ENCODE peak calls at places on chromosomes 16 and 17, in seven cellular contexts. B is heart right ventricle, T is H9, J is neural progenitor cell, X is left ventricle myocardium inferior, C is ovary, U is Panc1. N is an unnamed sample. For H3K9me3, the result is how much of the 10 kb centered on the place peaks cover.

GRCh38 chr16:1310832-1311200 is 1.4 kb downstream of the UBE2I start:
- DNase-seq in U (no peak), X (no peak), C (no peak), J (peak), T (no peak), B (no peak), N (peak)

GRCh38 chr16:1054660-1055556 is 17.6 kb upstream of the SSTR5 start:
- DNase-seq in X (peak), T (peak), U (no peak), B (peak), C (peak), J (peak), N (peak)

GRCh38 chr16:3022208-3022696 is 1.5 kb downstream of the HCFC1R1 start:
- DNase-seq in T (peak), C (peak), B (peak), X (peak), J (peak), U (peak), N (peak)

GRCh38 chr16:51151435-51151950 is 423 bp upstream of the SALL1 start:
- DNase-seq in J (peak), T (peak), B (peak), U (no peak), C (peak), X (no peak), N (peak)

GRCh38 chr16:81366316-81366932 is 51.7 kb downstream of the GAN start:
- DNase-seq in X (no peak), U (peak), T (no peak), J (peak), C (no peak), B (no peak), N (no peak)

GRCh38 chr16:55568151-55568693 is 1.7 kb downstream of the CAPNS2 start:
- DNase-seq in X (no peak), T (no peak), C (no peak), J (no peak), B (no peak), U (no peak), N (no peak)

GRCh38 chr17:81295678-81296381 is 723 bp upstream of the SLC38A10 start:
- DNase-seq in X (no peak), C (no peak), B (no peak), U (no peak), J (peak), T (peak), N (peak)

GRCh38 chr16:83744521-83744981 is 63.2 kb upstream of the HSBP1 start:
- DNase-seq in U (no peak), B (no peak), J (no peak), T (peak), X (peak), C (no peak), N (peak)

GRCh38 chr17:57876023-57876865 is 26.4 kb upstream of the MRPS23 start:
- DNase-seq in B (no peak), U (no peak), T (peak), X (no peak), C (no peak), J (no peak), N (no peak)

GRCh38 chr17:29133146-29133713 is 47.0 kb downstream of the MYO18A start:
- DNase-seq in X (peak), C (no peak), J (no peak), U (no peak), T (peak), B (peak), N (no peak)

GRCh38 chr16:81673432-81673831 is 105.7 kb upstream of the PLCG2 start:
- DNase-seq in X (no peak), C (no peak), J (no peak), B (no peak), T (no peak), U (no peak), N (peak)

GRCh38 chr16:7013990-7014389 is 318.7 kb upstream of the RBFOX1 start:
- DNase-seq in U (no peak), J (peak), T (no peak), C (no peak), B (no peak), X (no peak), N (no peak)

GRCh38 chr16:9248162-9248561 is 156.7 kb downstream of the HAPSTR1 start:
- DNase-seq in J (no peak), T (peak), B (no peak), C (no peak), X (no peak), U (no peak), N (no peak)

GRCh38 chr16:17238285-17239028 is 232.3 kb downstream of the XYLT1 start:
- DNase-seq in B (no peak), T (no peak), C (no peak), X (no peak), J (no peak), U (no peak), N (no peak)

GRCh38 chr17:19306160-19307111 is 56.1 kb downstream of the B9D1 start:
- DNase-seq in C (no peak), B (no peak), J (no peak), U (no peak), T (no peak), X (no peak), N (no peak)

GRCh38 chr17:37170881-37171460 is 204.8 kb upstream of the C17orf78 start:
- DNase-seq in B (no peak), X (no peak), T (no peak), U (no peak), J (no peak), C (no peak), N (no peak)

GRCh38 chr16:81457326-81458133 is 12.9 kb downstream of the CMIP start:
- DNase-seq in T (no peak), X (no peak), B (no peak), J (no peak), C (no peak), U (no peak), N (no peak)

GRCh38 chr17:73237714-73238113 is 24.0 kb downstream of the CPSF4L start:
- DNase-seq in T (no peak), J (no peak), X (no peak), U (no peak), B (no peak), C (no peak), N (no peak)

GRCh38 chr17:3588104-3588503 is 21.1 kb downstream of the TRPV1 start:
- DNase-seq in B (no peak), C (no peak), T (no peak), J (no peak), U (no peak), X (no peak), N (no peak)

GRCh38 chr16:3188925-3189825 is 1.2 kb downstream of the OR1F1 start:
- DNase-seq in J (peak), B (no peak), X (no peak), C (no peak), U (peak), T (peak), N (no peak)

GRCh38 chr17:7579001-7579838 is at the start of gene CD68:
- DNase-seq in X (peak), J (no peak), C (no peak), U (peak), T (peak), B (peak), N (peak)

GRCh38 chr17:40819528-40820125 is 2.8 kb downstream of the KRT10 start:
- DNase-seq in U (no peak), J (no peak), T (no peak), X (no peak), C (no peak), B (peak), N (no peak)

GRCh38 chr16:84520778-84521770 is 16.6 kb upstream of the MEAK7 start:
- DNase-seq in X (no peak), B (no peak), T (no peak), J (no peak), C (no peak), U (no peak), N (peak)

GRCh38 chr16:57802635-57803412 is 533 bp upstream of the KIFC3 start:
- DNase-seq in C (peak), X (no peak), U (no peak), B (no peak), T (peak), J (peak), N (peak)

GRCh38 chr16:77850637-77851330 is 62.4 kb downstream of the VAT1L start:
- DNase-seq in B (no peak), T (no peak), U (no peak), C (no peak), X (no peak), J (no peak), N (no peak)

GRCh38 chr16:83794874-83795273 is 12.9 kb upstream of the HSBP1 start:
- DNase-seq in T (no peak), U (no peak), B (no peak), J (no peak), C (no peak), X (no peak), N (no peak)

GRCh38 chr17:40873801-40874200 is 6.8 kb upstream of the KRT12 start:
- DNase-seq in X (no peak), T (no peak), U (no peak), B (no peak), J (no peak), C (no peak), N (no peak)

GRCh38 chr16:53052519-53053501 is at the start of gene CHD9NB:
- DNase-seq in C (no peak), U (no peak), T (no peak), J (no peak), B (no peak), X (no peak), N (peak)

GRCh38 chr17:45164734-45165269 is 3.1 kb downstream of the HEXIM2 start:
- DNase-seq in J (no peak), T (no peak), X (no peak), C (no peak), U (no peak), B (no peak), N (no peak)

GRCh38 chr17:19646788-19647696 is 1.5 kb upstream of the ALDH3A2 start:
- DNase-seq in U (no peak), T (peak), B (no peak), C (no peak), X (no peak), J (peak), N (peak)

GRCh38 chr16:1876468-1876867 is 4.5 kb upstream of the MEIOB start:
- DNase-seq in U (no peak), B (no peak), T (no peak), X (no peak), C (no peak), J (no peak), N (no peak)

GRCh38 chr16:4426021-4426684 is 485 bp downstream of the DNAJA3 start:
- DNase-seq in J (no peak), C (no peak), T (no peak), U (no peak), B (no peak), X (no peak), N (no peak)

GRCh38 chr16:66691234-66691633 is 5.3 kb downstream of the CMTM4 start:
- DNase-seq in J (no peak), T (no peak), C (no peak), X (no peak), B (no peak), U (no peak), N (no peak)

GRCh38 chr16:47043200-47043599 is 69.7 kb upstream of the DNAJA2 start:
- DNase-seq in B (no peak), X (no peak), U (no peak), J (no peak), T (no peak), C (no peak), N (no peak)

GRCh38 chr16:89431158-89431584 is 59.2 kb downstream of the ANKRD11 start:
- DNase-seq in B (no peak), C (peak), J (no peak), X (no peak), U (no peak), T (no peak), N (peak)

GRCh38 chr17:59756236-59756818 is 48.9 kb downstream of the VMP1 start:
- DNase-seq in B (no peak), U (peak), T (no peak), C (no peak), X (no peak), J (no peak), N (no peak)
- H3K27ac ChIP-seq in B (no peak), U (peak), T (no peak), C (no peak), X (no peak), J (no peak), N (peak)

GRCh38 chr17:53538129-53538617 is 284.6 kb upstream of the KIF2B start:
- DNase-seq in J (no peak), B (no peak), X (no peak), U (no peak), C (no peak), T (no peak), N (no peak)
- H3K9me3 ChIP-seq in J (under half), B (under half), X (under half), U (under half), C (under half), T (under half), N (under half)

GRCh38 chr17:31586946-31587345 is 195.5 kb downstream of the RAB11FIP4 start:
- DNase-seq in B (no peak), C (no peak), T (no peak), U (no peak), X (no peak), J (no peak), N (no peak)
- H3K27ac ChIP-seq in B (no peak), C (no peak), T (no peak), U (peak), X (peak), J (no peak), N (no peak)

GRCh38 chr16:68563631-68564366 is 24.7 kb downstream of the ZFP90 start:
- DNase-seq in T (no peak), C (no peak), X (no peak), J (no peak), B (no peak), U (no peak), N (no peak)
- H3K9me3 ChIP-seq in T (half or more), C (half or more), X (half or more), J (half or more), B (under half), U (half or more), N (under half)

DNA sequence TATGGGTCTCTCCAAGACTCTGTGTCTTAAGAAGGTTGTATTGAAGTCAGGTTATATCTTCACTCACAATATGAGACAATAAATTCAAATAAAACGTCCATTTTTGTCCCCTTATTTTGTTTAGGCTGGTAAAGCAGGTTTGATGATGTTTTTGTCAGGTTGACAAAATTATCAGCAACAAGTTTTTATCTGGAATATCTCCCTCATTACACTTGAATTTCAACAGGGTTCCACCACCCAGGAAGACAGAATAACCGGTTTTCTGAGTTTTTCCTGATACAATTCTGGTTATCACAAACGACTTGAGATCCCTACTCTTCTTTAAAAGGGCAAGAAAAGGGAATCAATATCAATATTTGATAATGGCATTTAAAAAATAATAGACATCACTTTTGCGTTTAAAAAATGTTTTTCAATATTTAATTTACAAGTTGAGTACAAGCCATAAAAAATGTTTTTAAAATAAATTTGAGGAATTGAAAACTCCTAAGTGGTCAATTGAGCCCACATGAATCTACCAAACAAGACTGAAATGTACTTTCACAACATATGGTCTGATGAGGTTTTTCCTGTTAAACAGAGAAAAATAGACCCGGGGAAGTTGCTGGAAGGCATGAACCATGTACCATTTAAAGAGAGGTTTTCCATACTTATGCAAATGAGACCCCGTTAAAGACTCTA is 1.4 kb upstream of the ATP6V0A1 start:
- DNase-seq in C (no peak), U (no peak), X (no peak), J (no peak), T (no peak), B (no peak), N (no peak)
- H3K27ac ChIP-seq in C (no peak), U (peak), X (peak), J (no peak), T (no peak), B (peak), N (peak)

GRCh38 chr17:61185385-61185784 is 214.3 kb upstream of the TBX2 start:
- DNase-seq in J (no peak), C (no peak), U (no peak), T (no peak), B (no peak), X (no peak), N (no peak)

GRCh38 chr17:61179316-61179715 is 220.3 kb upstream of the TBX2 start:
- DNase-seq in B (no peak), J (peak), T (no peak), U (no peak), C (no peak), X (no peak), N (no peak)

GRCh38 chr17:61186996-61187395 is 212.6 kb upstream of the TBX2 start:
- DNase-seq in J (no peak), B (no peak), T (no peak), U (no peak), C (no peak), X (no peak), N (no peak)

GRCh38 chr17:61188081-61188480 is 211.6 kb upstream of the TBX2 start:
- DNase-seq in C (no peak), U (no peak), B (no peak), T (no peak), J (no peak), X (no peak), N (no peak)

DNA sequence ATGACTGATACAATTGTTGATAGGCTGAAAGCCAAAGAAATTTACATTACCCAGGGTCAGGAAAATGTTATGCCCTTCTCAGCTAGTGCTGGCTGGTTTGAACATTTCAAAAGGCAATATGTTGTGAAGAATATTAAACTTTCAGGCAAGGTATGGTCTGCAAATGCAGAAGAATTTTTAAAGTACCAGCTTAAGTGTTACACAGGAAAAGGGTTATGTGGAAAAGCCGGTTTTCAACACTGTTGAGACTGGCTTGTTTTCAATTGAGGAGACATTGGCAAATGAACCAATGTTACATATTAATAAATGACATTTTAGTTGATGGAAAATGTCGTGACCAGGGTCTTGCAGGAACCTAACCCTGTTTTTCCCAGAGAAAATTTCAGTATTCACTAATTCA is 215.8 kb upstream of the TBX2 start:
- DNase-seq in B (no peak), U (no peak), J (no peak), C (no peak), T (no peak), X (no peak), N (no peak)
- H3K9me3 ChIP-seq in B (under half), U (under half), J (under half), C (under half), T (under half), X (under half), N (under half)

DNA sequence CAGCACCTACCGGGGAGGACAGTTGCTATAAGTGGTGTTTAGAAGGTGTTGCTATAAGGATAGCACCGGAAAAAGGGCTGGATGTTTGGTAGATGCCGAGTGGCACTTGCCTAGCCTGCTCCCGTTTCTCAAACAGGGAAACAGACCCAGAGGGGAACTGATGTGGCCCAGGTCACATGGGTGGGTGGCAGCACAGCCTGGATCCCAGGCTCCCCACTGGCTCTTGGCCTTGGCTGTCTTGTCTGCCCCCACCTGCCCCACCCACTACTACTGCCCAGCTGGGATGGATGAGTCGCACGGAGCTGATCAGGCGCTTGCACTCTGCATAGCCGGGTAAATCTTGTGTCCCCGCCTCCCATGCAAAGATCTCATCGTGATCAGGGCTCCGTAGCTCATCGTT is 7.2 kb downstream of the SMTNL2 start:
- DNase-seq in X (no peak), T (no peak), J (no peak), C (peak), B (no peak), U (no peak), N (no peak)
- H3K27ac ChIP-seq in X (peak), T (no peak), J (no peak), C (no peak), B (no peak), U (no peak), N (no peak)

GRCh38 chr17:74816883-74817620 is 40.9 kb upstream of the NAT9 start:
- DNase-seq in B (no peak), U (no peak), X (no peak), T (no peak), J (no peak), C (no peak), N (no peak)

GRCh38 chr17:74815067-74815466 is 38.9 kb upstream of the NAT9 start:
- DNase-seq in J (no peak), U (no peak), T (no peak), B (no peak), X (no peak), C (no peak), N (peak)

GRCh38 chr17:74814453-74814852 is 38.3 kb upstream of the NAT9 start:
- DNase-seq in T (no peak), U (no peak), X (no peak), B (no peak), C (no peak), J (no peak), N (no peak)

GRCh38 chr17:74813793-74814192 is 37.6 kb upstream of the NAT9 start:
- DNase-seq in U (no peak), T (no peak), X (no peak), B (no peak), C (no peak), J (no peak), N (no peak)

GRCh38 chr17:74815671-74816370 is 39.7 kb upstream of the NAT9 start:
- DNase-seq in B (no peak), U (no peak), X (no peak), C (no peak), J (peak), T (peak), N (peak)
- H3K9me3 ChIP-seq in B (under half), U (under half), X (under half), C (under half), J (under half), T (under half), N (under half)

GRCh38 chr17:49379926-49380325 is 17.9 kb upstream of the ZNF652 start:
- DNase-seq in U (no peak), C (no peak), T (no peak), B (no peak), X (no peak), J (no peak), N (no peak)
- H3K27ac ChIP-seq in U (no peak), C (no peak), T (no peak), B (no peak), X (no peak), J (no peak), N (no peak)

GRCh38 chr17:70276931-70277330 is 107.6 kb downstream of the KCNJ2 start:
- DNase-seq in C (no peak), T (no peak), J (no peak), X (no peak), U (no peak), B (no peak), N (no peak)
- H3K9me3 ChIP-seq in C (under half), T (under half), J (under half), X (under half), U (under half), B (under half), N (under half)

N was measured in thyroid gland.